ENCODE peak calls at places on chromosomes 7 and 10, in nine cellular contexts. A is A549, I is ascending aorta, M is fibroblast of lung, V is neural crest cell, G is fibroblast of mammary gland, Q is Calu3, E is GM12865, R is upper lobe of left lung. Z is an unnamed sample.

GRCh38 chr7:104267701-104268368 is 60.0 kb upstream of the ORC5 start:
- DNase-seq in A (peak; percentile 12), I (no peak), M (peak; percentile 23), V (no peak), G (peak; percentile 51), Q (no peak), E (no peak), R (no peak), Z (peak; percentile 16)

GRCh38 chr7:93447509-93447908 is 127.0 kb downstream of the CALCR start:
- DNase-seq in A (no peak), I (no peak), M (no peak), V (no peak), G (no peak), Q (no peak), E (no peak), R (no peak), Z (no peak)

GRCh38 chr10:29736325-29737208 is 101.8 kb upstream of the SVIL start:
- DNase-seq in A (peak; percentile 81), I (no peak), M (peak; percentile 67), V (peak; percentile 51), G (no peak), Q (peak; percentile 83), E (no peak), R (peak; percentile 72), Z (peak; percentile 43)

GRCh38 chr7:141842904-141843303 is 1.6 kb upstream of the PRSS37 start:
- DNase-seq in A (no peak), I (no peak), M (no peak), V (no peak), G (no peak), Q (no peak), E (no peak), R (no peak), Z (no peak)

GRCh38 chr10:129586897-129587443 is 119.9 kb downstream of the MGMT start:
- DNase-seq in A (no peak), I (no peak), M (no peak), V (no peak), G (peak; percentile 5), Q (no peak), E (no peak), R (no peak), Z (no peak)

GRCh38 chr10:60394444-60394843 is 4.8 kb upstream of the ANK3 start:
- DNase-seq in A (no peak), I (no peak), M (no peak), V (no peak), G (no peak), Q (no peak), E (no peak), R (no peak), Z (no peak)

GRCh38 chr10:62380002-62380401 is 5.8 kb downstream of the ZNF365 start:
- DNase-seq in A (peak; percentile 43), I (no peak), M (peak; percentile 91), V (no peak), G (peak; percentile 75), Q (no peak), E (no peak), R (no peak), Z (no peak)

GRCh38 chr10:130914377-130914776 is 397.1 kb downstream of the TCERG1L start:
- DNase-seq in A (no peak), I (no peak), M (no peak), V (no peak), G (no peak), Q (no peak), E (no peak), R (no peak), Z (no peak)

GRCh38 chr7:120272896-120273475 is at the start of gene KCND2:
- DNase-seq in A (no peak), I (no peak), M (no peak), V (peak; percentile 16), G (peak; percentile 26), Q (peak; percentile 27), E (peak; percentile 44), R (no peak), Z (peak; percentile 46)

GRCh38 chr7:114631249-114631822 is 216.7 kb downstream of the FOXP2 start:
- DNase-seq in A (no peak), I (no peak), M (no peak), V (no peak), G (no peak), Q (no peak), E (peak; percentile 17), R (no peak), Z (no peak)

GRCh38 chr7:135799881-135800280 is 51.3 kb upstream of the FAM180A start:
- DNase-seq in A (no peak), I (no peak), M (no peak), V (no peak), G (no peak), Q (no peak), E (no peak), R (no peak), Z (no peak)

GRCh38 chr7:157576415-157576814 is 239.6 kb downstream of the DNAJB6 start:
- DNase-seq in A (no peak), I (no peak), M (no peak), V (no peak), G (no peak), Q (no peak), E (no peak), R (no peak), Z (peak; percentile 61)

GRCh38 chr7:128031901-128032604 is 816 bp upstream of the LRRC4 start:
- DNase-seq in A (no peak), I (no peak), M (peak; percentile 93), V (peak; percentile 55), G (peak; percentile 92), Q (no peak), E (peak; percentile 48), R (no peak), Z (peak; percentile 77)

GRCh38 chr10:30182191-30183075 is 123.0 kb upstream of the JCAD start:
- DNase-seq in A (peak; percentile 80), I (no peak), M (peak; percentile 97), V (no peak), G (peak; percentile 97), Q (peak; percentile 54), E (no peak), R (no peak), Z (no peak)

GRCh38 chr7:7924303-7924702 is 44.3 kb upstream of the GLCCI1 start:
- DNase-seq in A (no peak), I (no peak), M (no peak), V (no peak), G (no peak), Q (no peak), E (no peak), R (no peak), Z (no peak)

GRCh38 chr7:88455696-88456095 is 149.0 kb upstream of the STEAP4 start:
- DNase-seq in A (no peak), I (no peak), M (peak; percentile 7), V (no peak), G (no peak), Q (no peak), E (no peak), R (no peak), Z (no peak)

DNA sequence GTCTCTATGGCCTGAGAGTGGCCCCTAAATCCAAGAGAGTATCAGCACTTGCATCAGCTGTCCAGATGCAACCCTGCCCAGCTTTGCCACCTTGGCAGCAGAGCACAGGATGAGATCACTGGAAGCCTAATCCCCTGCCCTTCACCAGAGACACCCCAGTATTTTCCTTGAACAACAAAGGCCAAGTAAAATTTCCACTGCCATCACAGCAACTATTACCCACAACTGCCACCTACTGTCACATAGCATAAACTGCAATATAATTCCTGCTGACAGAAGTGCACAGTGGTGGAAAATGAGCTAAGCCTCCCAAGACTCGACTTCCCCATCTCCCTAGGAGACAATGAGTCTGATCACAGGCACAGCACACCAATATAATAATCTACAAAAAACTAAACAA is 462.8 kb upstream of the ZWINT start:
- DNase-seq in A (no peak), I (no peak), M (no peak), V (no peak), G (no peak), Q (peak; percentile 17), E (peak; percentile 41), R (no peak), Z (peak; percentile 8)
- TF ChIP-seq CTCF in A (no peak), I (no peak), M (no peak), V (peak; percentile 51), G (peak; percentile 12), Q (peak; percentile 63), E (peak; percentile 59), R (no peak), Z (peak; percentile 65)

GRCh38 chr7:50145801-50146338 is 52.8 kb upstream of the ZPBP start:
- DNase-seq in A (no peak), I (no peak), M (no peak), V (no peak), G (no peak), Q (no peak), E (peak; percentile 42), R (no peak), Z (no peak)
- TF ChIP-seq CTCF in A (no peak), I (no peak), M (no peak), V (no peak), G (no peak), Q (no peak), E (no peak), R (no peak), Z (no peak)

GRCh38 chr10:8453587-8453986 is 399.1 kb downstream of the GATA3 start:
- DNase-seq in A (no peak), I (no peak), M (peak; percentile 55), V (no peak), G (no peak), Q (peak; percentile 31), E (no peak), R (peak; percentile 45), Z (no peak)
- TF ChIP-seq CTCF in A (no peak), I (no peak), M (no peak), V (no peak), G (no peak), Q (no peak), E (no peak), R (no peak), Z (no peak)

GRCh38 chr7:118082506-118082905 is 101.5 kb upstream of the LSM8 start:
- DNase-seq in A (no peak), I (no peak), M (peak; percentile 14), V (no peak), G (no peak), Q (no peak), E (no peak), R (no peak), Z (no peak)

GRCh38 chr7:118085000-118085399 is 99.0 kb upstream of the LSM8 start:
- DNase-seq in A (no peak), I (no peak), M (no peak), V (no peak), G (no peak), Q (no peak), E (no peak), R (no peak), Z (no peak)

GRCh38 chr7:118079369-118079768 is 104.6 kb upstream of the LSM8 start:
- DNase-seq in A (no peak), I (no peak), M (peak; percentile 27), V (no peak), G (peak; percentile 37), Q (no peak), E (no peak), R (no peak), Z (no peak)

GRCh38 chr7:118078015-118078414 is 105.9 kb upstream of the LSM8 start:
- DNase-seq in A (no peak), I (no peak), M (no peak), V (no peak), G (no peak), Q (no peak), E (no peak), R (no peak), Z (no peak)

DNA sequence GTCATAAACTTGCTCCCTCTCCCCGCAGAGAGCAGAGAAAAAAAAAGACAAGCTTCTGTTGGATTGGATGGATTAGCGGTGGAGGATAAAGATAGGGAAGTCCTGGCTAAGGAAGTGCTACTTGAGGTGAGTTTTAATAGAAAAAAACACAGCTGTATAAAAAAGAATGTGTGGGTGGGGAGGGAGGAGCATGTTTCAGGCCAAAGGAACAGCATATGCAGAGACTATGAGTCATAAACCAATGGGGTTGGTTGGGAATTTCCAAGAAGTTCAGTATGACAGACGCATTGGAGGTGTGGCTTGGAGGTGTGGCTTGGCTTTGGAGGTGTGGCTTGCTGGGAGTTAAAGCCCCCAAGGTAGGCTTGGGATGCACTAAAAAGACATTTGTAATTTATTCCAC is 103.0 kb upstream of the LSM8 start:
- DNase-seq in A (peak; percentile 39), I (no peak), M (peak; percentile 85), V (no peak), G (peak; percentile 86), Q (peak; percentile 66), E (peak; percentile 54), R (no peak), Z (peak; percentile 29)
- TF ChIP-seq CTCF in A (no peak), I (no peak), M (no peak), V (no peak), G (no peak), Q (no peak), E (no peak), R (no peak), Z (no peak)

Z was measured in GM13976.